ENCODE peak calls at places on chromosomes 5 and 9, in six cellular contexts. N is neural crest cell; C is tibial artery; K is endothelial cell; X is CD8-positive, alpha-beta T cell; E is mammary epithelial cell. I is an unnamed sample.

GRCh38 chr9:110994771-110995241 is 43.5 kb downstream of the LPAR1 start:
- DNase-seq in N (no peak), C (no peak), K (no peak), X (no peak), E (no peak), I (no peak)

GRCh38 chr9:19533373-19533772 is 124.6 kb downstream of the ACER2 start:
- DNase-seq in N (no peak), C (no peak), K (no peak), X (no peak), E (no peak), I (no peak)

GRCh38 chr9:36486454-36486932 is 86.2 kb upstream of the MELK start:
- DNase-seq in N (peak), C (peak), K (peak), X (peak), E (peak), I (peak)

GRCh38 chr5:98651715-98652114 is 121.7 kb upstream of the RGMB start:
- DNase-seq in N (no peak), C (no peak), K (no peak), X (no peak), E (peak), I (no peak)

GRCh38 chr5:115962565-115963402 is 509 bp downstream of the LVRN start:
- DNase-seq in N (no peak), C (peak), K (peak), X (no peak), E (no peak), I (peak)

GRCh38 chr5:117054808-117055398 is 480.3 kb upstream of the SEMA6A start:
- DNase-seq in N (no peak), C (no peak), K (no peak), X (no peak), E (no peak), I (no peak)

GRCh38 chr9:129712595-129713524 is 40.0 kb downstream of the PTGES start:
- DNase-seq in N (no peak), C (no peak), K (no peak), X (no peak), E (no peak), I (no peak)

GRCh38 chr5:3456121-3456681 is 139.4 kb upstream of the IRX1 start:
- DNase-seq in N (no peak), C (no peak), K (no peak), X (no peak), E (peak), I (no peak)

GRCh38 chr9:27019589-27019988 is 14.1 kb upstream of the LRRC19 start:
- DNase-seq in N (no peak), C (no peak), K (no peak), X (no peak), E (no peak), I (no peak)

GRCh38 chr5:30100148-30100547 is 1093.3 kb upstream of the CDH6 start:
- DNase-seq in N (no peak), C (no peak), K (no peak), X (no peak), E (no peak), I (no peak)

GRCh38 chr5:112174959-112175594 is 244.0 kb downstream of the EPB41L4A start:
- DNase-seq in N (peak), C (no peak), K (peak), X (no peak), E (peak), I (peak)

GRCh38 chr9:128921881-128922763 is 1.3 kb downstream of the PHYHD1 start:
- DNase-seq in N (peak), C (peak), K (peak), X (no peak), E (no peak), I (peak)

GRCh38 chr9:130765135-130766030 is 69.7 kb upstream of the ABL1 start:
- DNase-seq in N (no peak), C (no peak), K (no peak), X (no peak), E (peak), I (no peak)

GRCh38 chr5:18000744-18001143 is 366.5 kb downstream of the TAF11L14 start:
- DNase-seq in N (no peak), C (no peak), K (no peak), X (no peak), E (peak), I (no peak)

GRCh38 chr5:2872676-2873075 is 121.2 kb upstream of the IRX2 start:
- DNase-seq in N (no peak), C (no peak), K (no peak), X (no peak), E (no peak), I (no peak)

GRCh38 chr5:35066260-35066795 is 18.6 kb upstream of the AGXT2 start:
- DNase-seq in N (no peak), C (no peak), K (no peak), X (no peak), E (no peak), I (no peak)

DNA sequence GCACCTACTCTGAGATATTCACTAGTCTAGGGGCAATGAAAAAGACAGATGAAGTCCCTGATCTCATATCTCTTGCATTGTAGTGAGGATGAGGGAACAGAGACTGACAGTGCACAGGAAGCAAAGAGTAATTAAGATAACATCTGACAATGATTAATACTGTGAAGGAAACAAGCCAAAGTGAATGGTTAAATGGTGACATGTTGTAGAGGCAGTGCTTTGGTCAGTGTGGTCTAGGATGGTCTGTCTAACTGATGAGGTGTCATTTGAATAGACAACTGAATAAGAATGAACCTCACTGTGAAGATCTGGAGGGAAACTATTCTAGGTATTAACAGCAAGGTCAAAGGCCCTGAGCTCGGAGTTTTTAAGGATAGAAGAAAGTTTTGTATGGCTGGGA is 333.3 kb upstream of the GRIA1 start:
- DNase-seq in N (no peak), C (no peak), K (no peak), X (no peak), E (peak), I (no peak)
- TF ChIP-seq CTCF in N (no peak), C (no peak), K (no peak), X (no peak), E (no peak), I (no peak)

DNA sequence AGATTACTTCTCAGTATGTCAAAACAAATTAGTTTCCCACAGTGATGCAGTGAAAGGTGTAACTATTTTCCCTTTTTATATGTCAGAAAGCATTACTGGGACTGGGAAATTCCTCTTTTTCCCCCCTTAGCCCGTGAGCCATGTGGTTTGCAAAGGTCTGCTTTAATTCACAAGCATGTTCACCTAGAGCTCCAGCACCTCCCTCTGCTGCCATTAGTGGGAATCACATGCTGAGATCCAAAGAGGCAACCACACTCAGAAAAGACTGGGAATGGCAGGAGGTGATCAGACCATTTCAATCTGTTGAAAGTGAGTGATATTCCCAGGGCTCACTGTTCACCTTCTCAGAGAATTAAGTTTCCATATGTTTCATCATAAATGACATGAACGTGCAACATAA is 703.7 kb upstream of the WWC1 start:
- DNase-seq in N (peak), C (no peak), K (peak), X (no peak), E (peak), I (peak)
- TF ChIP-seq CTCF in N (peak), C (no peak), K (no peak), X (no peak), E (peak), I (peak)

GRCh38 chr9:91832322-91832721 is 117.7 kb downstream of the ROR2 start:
- DNase-seq in N (no peak), C (peak), K (no peak), X (no peak), E (no peak), I (no peak)
- TF ChIP-seq CTCF in N (no peak), C (no peak), K (no peak), X (no peak), E (no peak), I (no peak)

GRCh38 chr9:21996438-21996837 is 1.8 kb downstream of the CDKN2B-AS1 start:
- DNase-seq in N (no peak), C (no peak), K (no peak), X (no peak), E (no peak), I (no peak)

GRCh38 chr9:21994996-21995651 is 533 bp downstream of the CDKN2B-AS1 start:
- DNase-seq in N (peak), C (peak), K (peak), X (peak), E (peak), I (peak)

GRCh38 chr9:21994526-21994995 is at the start of gene CDKN2B-AS1:
- DNase-seq in N (no peak), C (no peak), K (peak), X (peak), E (peak), I (peak)

GRCh38 chr9:21996858-21997257 is 2.3 kb downstream of the CDKN2B-AS1 start:
- DNase-seq in N (no peak), C (no peak), K (no peak), X (no peak), E (no peak), I (no peak)

DNA sequence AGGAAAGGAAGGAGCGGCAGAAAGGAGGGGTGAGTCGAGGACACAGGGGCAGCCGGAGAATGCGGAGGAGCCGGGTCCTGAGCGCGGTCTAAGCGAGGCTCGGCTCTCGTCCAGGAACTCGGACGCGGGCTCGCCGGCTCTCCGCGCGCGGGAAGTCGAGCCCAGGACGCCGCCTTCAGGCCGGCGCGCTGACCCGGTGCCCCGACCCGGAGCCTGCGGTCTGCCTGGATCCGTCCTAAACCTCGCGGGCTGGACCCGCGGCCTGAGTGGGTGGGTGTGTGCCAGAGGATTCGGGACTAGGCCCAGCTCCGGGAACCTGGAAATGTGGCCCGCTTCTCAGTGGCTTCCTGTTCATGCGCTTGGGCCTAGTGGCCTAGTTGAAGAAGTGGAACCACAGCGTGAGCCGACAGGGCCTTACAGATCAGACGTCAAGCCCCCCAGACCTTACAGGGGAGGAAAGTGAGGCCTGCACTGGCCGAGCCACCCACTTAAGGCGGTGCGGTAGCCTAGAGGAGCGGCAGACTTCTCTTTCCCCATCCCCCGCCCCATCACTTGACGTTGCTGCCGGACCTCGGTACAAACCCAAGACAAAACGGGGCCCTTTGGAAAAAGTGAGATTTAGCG is 1.2 kb downstream of the CDKN2B-AS1 start:
- DNase-seq in N (no peak), C (peak), K (peak), X (peak), E (no peak), I (peak)
- TF ChIP-seq CTCF in N (peak), C (peak), K (no peak), X (no peak), E (no peak), I (no peak)

DNA sequence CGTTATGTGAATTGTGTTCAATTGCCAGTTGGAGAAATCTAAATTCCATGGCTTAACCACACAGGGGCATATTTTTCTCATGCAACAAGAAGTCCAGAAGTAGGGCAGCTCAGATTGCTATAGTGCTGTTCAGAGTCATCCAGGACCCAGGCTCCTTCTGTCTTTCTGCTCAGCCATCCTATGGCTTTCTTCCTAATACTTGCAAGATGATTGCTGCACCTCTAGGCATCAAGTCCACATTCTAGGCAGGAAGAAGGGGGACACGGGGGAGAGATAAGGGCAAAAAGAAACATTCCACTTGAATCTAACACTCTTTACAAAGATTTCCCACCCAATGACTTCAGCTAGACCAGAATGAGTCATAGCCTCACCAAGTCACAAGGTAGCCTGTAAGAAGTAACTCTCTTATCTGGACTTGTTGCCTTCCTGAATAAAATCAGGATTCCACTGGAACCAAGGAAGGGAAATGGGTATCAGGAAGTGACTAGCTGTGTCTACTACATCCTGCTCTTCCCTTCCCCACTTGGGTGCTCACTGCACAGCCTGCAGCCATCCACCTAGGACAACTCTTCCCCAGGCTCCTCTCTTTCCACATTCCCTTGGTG is 5.3 kb downstream of the ERAP2 start:
- DNase-seq in N (no peak), C (no peak), K (no peak), X (no peak), E (peak), I (no peak)
- TF ChIP-seq CTCF in N (no peak), C (no peak), K (no peak), X (no peak), E (no peak), I (no peak)

GRCh38 chr9:10000669-10001068 is 612.1 kb downstream of the PTPRD start:
- DNase-seq in N (no peak), C (no peak), K (no peak), X (no peak), E (no peak), I (no peak)

GRCh38 chr9:10003047-10003446 is 609.8 kb downstream of the PTPRD start:
- DNase-seq in N (no peak), C (no peak), K (no peak), X (no peak), E (no peak), I (no peak)

GRCh38 chr9:9996259-9996658 is 616.5 kb downstream of the PTPRD start:
- DNase-seq in N (no peak), C (no peak), K (no peak), X (no peak), E (no peak), I (no peak)

GRCh38 chr9:9997585-9997984 is 615.2 kb downstream of the PTPRD start:
- DNase-seq in N (no peak), C (no peak), K (no peak), X (no peak), E (no peak), I (no peak)

DNA sequence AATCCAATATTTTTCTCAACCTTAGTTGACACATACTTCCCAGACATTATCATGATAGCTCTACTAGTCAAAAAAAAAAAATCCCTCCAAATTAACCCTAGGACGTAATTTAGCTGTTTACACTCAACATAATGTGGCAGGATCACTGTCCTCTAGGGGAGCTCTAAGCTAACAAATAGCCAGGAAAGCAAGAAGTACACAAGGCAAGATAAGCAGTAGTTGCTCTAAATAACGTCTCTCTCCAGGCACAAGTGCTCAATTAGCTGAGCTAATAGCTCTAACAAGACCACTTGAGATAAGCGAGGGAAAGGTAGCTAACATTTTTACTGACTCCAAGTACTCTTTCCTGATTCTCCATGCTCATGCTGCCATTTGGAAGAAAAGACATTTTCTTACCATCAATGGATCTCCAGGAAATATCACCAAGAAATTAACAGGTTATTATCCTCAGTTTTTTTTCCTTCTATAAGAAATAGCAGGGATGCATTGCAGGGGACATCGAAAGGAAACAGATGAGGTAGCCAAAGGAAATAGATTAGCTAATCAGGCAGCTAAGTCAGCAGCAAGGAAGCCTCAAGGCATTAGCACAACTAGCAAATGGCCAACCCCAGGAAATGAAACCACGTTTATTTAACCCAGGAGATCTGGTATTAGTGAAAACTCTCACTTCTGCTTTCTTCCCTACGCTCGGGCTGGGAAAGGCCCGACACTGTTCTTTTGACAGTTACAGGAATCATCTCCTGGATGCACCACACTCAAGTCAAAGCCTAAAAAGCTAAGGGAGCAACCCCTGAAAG is 614.1 kb downstream of the PTPRD start:
- DNase-seq in N (no peak), C (no peak), K (no peak), X (no peak), E (peak), I (no peak)
- TF ChIP-seq CTCF in N (peak), C (no peak), K (peak), X (no peak), E (peak), I (peak)

GRCh38 chr5:763397-763796 is 21.1 kb downstream of the ZDHHC11B start:
- DNase-seq in N (no peak), C (no peak), K (no peak), X (no peak), E (no peak), I (no peak)
- TF ChIP-seq CTCF in N (no peak), C (no peak), K (no peak), X (no peak), E (no peak), I (no peak)